ENCODE peak calls at places on chromosomes 11 and 22, in five cellular contexts. One of them, this sample, is unnamed.

GRCh38 chr11:82041764-82042163 is 691.9 kb downstream of the FAM181B start:
- DNase-seq in HFFc6: no peak
- DNase-seq in left cardiac atrium: no peak
- DNase-seq in GM03348: no peak
- DNase-seq in stimulated activated naive CD8-positive, alpha-beta T cell treated with anti-CD3 and anti-CD28 coated beads, Interleukin-15, Interleukin-2, amounts not matched to agents 100 U/mL and 50 U/mL, for 24 hours: no peak
- DNase-seq in this sample: no peak

GRCh38 chr11:16945671-16946469 is 68.3 kb downstream of the PLEKHA7 start:
- DNase-seq in HFFc6: peak
- DNase-seq in stimulated activated naive CD8-positive, alpha-beta T cell treated with anti-CD3 and anti-CD28 coated beads, Interleukin-15, Interleukin-2, amounts not matched to agents 100 U/mL and 50 U/mL, for 24 hours: peak
- DNase-seq in GM03348: peak
- DNase-seq in left cardiac atrium: peak
- DNase-seq in this sample: peak

GRCh38 chr22:49587987-49588386 is 239.7 kb downstream of the BRD1 start:
- DNase-seq in HFFc6: no peak
- DNase-seq in stimulated activated naive CD8-positive, alpha-beta T cell treated with anti-CD3 and anti-CD28 coated beads, Interleukin-15, Interleukin-2, amounts not matched to agents 100 U/mL and 50 U/mL, for 24 hours: no peak
- DNase-seq in left cardiac atrium: no peak
- DNase-seq in GM03348: no peak
- DNase-seq in this sample: no peak

GRCh38 chr11:61964941-61965282 is 2.5 kb downstream of the FTH1 start:
- DNase-seq in stimulated activated naive CD8-positive, alpha-beta T cell treated with anti-CD3 and anti-CD28 coated beads, Interleukin-15, Interleukin-2, amounts not matched to agents 100 U/mL and 50 U/mL, for 24 hours: no peak
- DNase-seq in left cardiac atrium: no peak
- DNase-seq in GM03348: no peak
- DNase-seq in HFFc6: no peak
- DNase-seq in this sample: no peak

GRCh38 chr11:61797263-61797944 is 4.7 kb downstream of the FEN1 start:
- DNase-seq in left cardiac atrium: peak
- DNase-seq in stimulated activated naive CD8-positive, alpha-beta T cell treated with anti-CD3 and anti-CD28 coated beads, Interleukin-15, Interleukin-2, amounts not matched to agents 100 U/mL and 50 U/mL, for 24 hours: peak
- DNase-seq in GM03348: peak
- DNase-seq in HFFc6: peak
- DNase-seq in this sample: no peak

GRCh38 chr22:29509815-29510214 is 29.8 kb downstream of the NEFH start:
- DNase-seq in HFFc6: no peak
- DNase-seq in left cardiac atrium: no peak
- DNase-seq in stimulated activated naive CD8-positive, alpha-beta T cell treated with anti-CD3 and anti-CD28 coated beads, Interleukin-15, Interleukin-2, amounts not matched to agents 100 U/mL and 50 U/mL, for 24 hours: no peak
- DNase-seq in GM03348: no peak
- DNase-seq in this sample: no peak

GRCh38 chr11:35558468-35558867 is 33.1 kb upstream of the PAMR1 start:
- DNase-seq in GM03348: no peak
- DNase-seq in HFFc6: no peak
- DNase-seq in left cardiac atrium: no peak
- DNase-seq in stimulated activated naive CD8-positive, alpha-beta T cell treated with anti-CD3 and anti-CD28 coated beads, Interleukin-15, Interleukin-2, amounts not matched to agents 100 U/mL and 50 U/mL, for 24 hours: no peak
- DNase-seq in this sample: peak

GRCh38 chr11:128290106-128290840 is 297.1 kb downstream of the ETS1 start:
- DNase-seq in GM03348: peak
- DNase-seq in left cardiac atrium: peak
- DNase-seq in stimulated activated naive CD8-positive, alpha-beta T cell treated with anti-CD3 and anti-CD28 coated beads, Interleukin-15, Interleukin-2, amounts not matched to agents 100 U/mL and 50 U/mL, for 24 hours: peak
- DNase-seq in HFFc6: peak
- DNase-seq in this sample: peak

GRCh38 chr22:30806391-30806861 is 111.8 kb downstream of the OSBP2 start:
- DNase-seq in GM03348: peak
- DNase-seq in stimulated activated naive CD8-positive, alpha-beta T cell treated with anti-CD3 and anti-CD28 coated beads, Interleukin-15, Interleukin-2, amounts not matched to agents 100 U/mL and 50 U/mL, for 24 hours: no peak
- DNase-seq in HFFc6: peak
- DNase-seq in left cardiac atrium: no peak
- DNase-seq in this sample: peak

GRCh38 chr22:35950262-35950661 is 78.4 kb downstream of the RBFOX2 start:
- DNase-seq in GM03348: no peak
- DNase-seq in stimulated activated naive CD8-positive, alpha-beta T cell treated with anti-CD3 and anti-CD28 coated beads, Interleukin-15, Interleukin-2, amounts not matched to agents 100 U/mL and 50 U/mL, for 24 hours: no peak
- DNase-seq in left cardiac atrium: no peak
- DNase-seq in HFFc6: no peak
- DNase-seq in this sample: no peak

GRCh38 chr22:49045276-49045675 is 782.4 kb downstream of the BRD1 start:
- DNase-seq in GM03348: no peak
- DNase-seq in stimulated activated naive CD8-positive, alpha-beta T cell treated with anti-CD3 and anti-CD28 coated beads, Interleukin-15, Interleukin-2, amounts not matched to agents 100 U/mL and 50 U/mL, for 24 hours: no peak
- DNase-seq in HFFc6: no peak
- DNase-seq in left cardiac atrium: no peak
- DNase-seq in this sample: no peak

GRCh38 chr11:104764718-104765045 is 133.6 kb downstream of the CASP12 start:
- DNase-seq in left cardiac atrium: no peak
- DNase-seq in GM03348: no peak
- DNase-seq in HFFc6: no peak
- DNase-seq in stimulated activated naive CD8-positive, alpha-beta T cell treated with anti-CD3 and anti-CD28 coated beads, Interleukin-15, Interleukin-2, amounts not matched to agents 100 U/mL and 50 U/mL, for 24 hours: no peak
- DNase-seq in this sample: no peak

GRCh38 chr11:118139578-118139977 is 13.0 kb downstream of the SCN4B start:
- DNase-seq in GM03348: no peak
- DNase-seq in HFFc6: no peak
- DNase-seq in stimulated activated naive CD8-positive, alpha-beta T cell treated with anti-CD3 and anti-CD28 coated beads, Interleukin-15, Interleukin-2, amounts not matched to agents 100 U/mL and 50 U/mL, for 24 hours: no peak
- DNase-seq in left cardiac atrium: no peak
- DNase-seq in this sample: no peak